ENCODE peak calls at places on chromosomes 7 and 10, in five cellular contexts. L is non-pigmented ciliary epithelial cell; Y is T1000; T is HEK293T; W is activated CD4-positive, alpha-beta T cell treated with anti-CD3 and anti-CD28 coated beads, Interleukin-2, amount 10 ng/mL, durations not matched to agents 7 days and 5 days. H is an unnamed sample.

GRCh38 chr10:8418631-8419030 is 364.1 kb downstream of the GATA3 start:
- DNase-seq in L (no peak), Y (no peak), W (no peak), T (no peak), H (no peak)

GRCh38 chr7:42939457-42940240 is 7.5 kb downstream of the MRPL32 start:
- DNase-seq in L (no peak), Y (no peak), T (no peak), W (no peak), H (no peak)

GRCh38 chr10:55742487-55742886 is 618.6 kb downstream of the ZWINT start:
- DNase-seq in Y (no peak), T (no peak), W (no peak), L (no peak), H (no peak)

GRCh38 chr10:122186822-122187810 is 84.0 kb upstream of the BTBD16 start:
- DNase-seq in T (no peak), W (no peak), L (no peak), Y (no peak), H (no peak)

GRCh38 chr7:148750442-148751355 is 52.0 kb downstream of the CUL1 start:
- DNase-seq in L (no peak), Y (no peak), W (no peak), T (no peak), H (no peak)

GRCh38 chr7:131040467-131040932 is 287.2 kb upstream of the MKLN1 start:
- DNase-seq in Y (peak), W (peak), L (peak), T (peak), H (peak)

GRCh38 chr7:26686448-26686981 is 177.9 kb downstream of the SKAP2 start:
- DNase-seq in L (no peak), Y (no peak), W (no peak), T (peak), H (peak)

GRCh38 chr7:132161231-132161915 is 414.9 kb downstream of the PLXNA4 start:
- DNase-seq in T (no peak), Y (no peak), W (no peak), L (no peak), H (no peak)

GRCh38 chr10:100965820-100966219 is 3.5 kb upstream of the SEMA4G start:
- DNase-seq in Y (no peak), W (no peak), L (no peak), T (no peak), H (no peak)

GRCh38 chr10:122490268-122490667 is 28.9 kb downstream of the HTRA1 start:
- DNase-seq in L (no peak), Y (no peak), T (no peak), W (no peak), H (no peak)

GRCh38 chr7:123271231-123271630 is 71.5 kb upstream of the SLC13A1 start:
- DNase-seq in T (no peak), Y (no peak), W (no peak), L (peak), H (no peak)

GRCh38 chr7:17544401-17544800 is 245.9 kb downstream of the AHR start:
- DNase-seq in W (no peak), L (no peak), Y (no peak), T (no peak), H (no peak)

GRCh38 chr7:71389976-71390375 is 258.0 kb downstream of the GALNT17 start:
- DNase-seq in T (no peak), L (no peak), Y (no peak), W (no peak), H (no peak)

GRCh38 chr7:100432621-100433275 is 3.1 kb downstream of the MEPCE start:
- DNase-seq in W (no peak), T (no peak), L (no peak), Y (no peak), H (no peak)